ENCODE peak calls at places on chromosomes 6 and 20, in eight cellular contexts. M, J, P, T, N, S, H and C are unnamed samples. For H3K4me1, the result is how much of the 10 kb centered on the place peaks cover.

GRCh38 chr6:85388531-85388930 is 61.4 kb upstream of the NT5E start:
- DNase-seq in P (no peak), S (no peak), T (no peak), N (no peak), J (no peak), M (no peak), H (no peak), C (no peak)

GRCh38 chr20:22414354-22414753 is 170.0 kb downstream of the FOXA2 start:
- DNase-seq in N (no peak), S (no peak), T (no peak), M (no peak), H (no peak), P (no peak), J (no peak), C (no peak)

GRCh38 chr6:155779421-155779820 is 323.8 kb upstream of the NOX3 start:
- DNase-seq in T (no peak), J (no peak), M (no peak), N (no peak), P (no peak), S (no peak), H (no peak), C (no peak)

GRCh38 chr20:12617076-12617475 is 391.7 kb upstream of the SPTLC3 start:
- DNase-seq in J (no peak), P (no peak), S (no peak), T (no peak), M (no peak), N (no peak), H (no peak), C (no peak)

GRCh38 chr6:14807130-14807529 is 438.7 kb upstream of the JARID2 start:
- DNase-seq in T (no peak), H (no peak), M (no peak), P (no peak), N (no peak), S (no peak), J (no peak), C (no peak)

GRCh38 chr20:58388882-58389323 is at the start of gene VAPB:
- DNase-seq in H (peak), N (peak), M (peak), J (peak), T (peak), S (peak), P (peak), C (peak)

GRCh38 chr6:17907467-17908229 is 79.8 kb downstream of the KIF13A start:
- DNase-seq in H (peak), J (peak), N (peak), T (peak), P (peak), M (peak), S (peak), C (peak)

GRCh38 chr20:32837157-32837556 is 17.4 kb downstream of the MAPRE1 start:
- DNase-seq in J (no peak), T (no peak), S (no peak), M (no peak), P (no peak), H (no peak), N (no peak), C (no peak)

GRCh38 chr6:17721671-17722070 is 14.9 kb upstream of the NUP153 start:
- DNase-seq in M (no peak), H (no peak), S (no peak), N (no peak), T (no peak), J (no peak), P (no peak), C (no peak)

GRCh38 chr6:77762386-77762785 is 109.5 kb downstream of the MEI4 start:
- DNase-seq in N (no peak), J (no peak), T (no peak), S (no peak), M (no peak), P (no peak), H (no peak), C (no peak)

GRCh38 chr6:77764364-77764763 is 111.5 kb downstream of the MEI4 start:
- DNase-seq in S (no peak), N (no peak), J (no peak), M (no peak), T (no peak), H (no peak), P (no peak), C (no peak)

DNA sequence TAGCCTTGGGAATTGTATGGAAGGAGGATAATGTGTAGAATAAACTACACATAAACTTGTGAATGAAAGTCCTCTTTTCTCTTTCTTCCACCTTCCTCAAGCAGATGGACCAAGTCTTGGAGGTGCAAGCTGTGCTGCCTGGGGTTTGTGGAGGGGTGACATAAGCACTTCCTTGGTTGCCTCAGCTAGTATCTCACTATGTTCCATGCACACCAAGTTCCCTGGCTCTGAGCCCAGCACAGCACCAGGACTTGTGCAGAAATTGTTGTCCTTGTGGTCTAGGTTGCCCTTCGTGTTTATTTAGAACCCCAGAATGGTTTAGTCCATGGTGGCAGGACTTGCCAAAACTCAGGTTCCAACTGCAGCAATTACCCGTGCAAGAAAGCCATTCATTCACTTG is 110.3 kb downstream of the MEI4 start:
- DNase-seq in T (no peak), N (no peak), M (no peak), J (no peak), P (no peak), S (no peak), H (peak), C (peak)
- H3K4me1 ChIP-seq in T (under half), N (under half), M (under half), J (under half), P (under half), S (under half), H (under half), C (under half)

GRCh38 chr20:47773381-47773786 is 11.9 kb downstream of the SULF2 start:
- DNase-seq in T (no peak), N (no peak), S (no peak), P (no peak), M (peak), H (no peak), J (no peak), C (peak)

GRCh38 chr20:47775039-47775438 is 10.2 kb downstream of the SULF2 start:
- DNase-seq in J (no peak), T (no peak), S (no peak), P (no peak), M (no peak), N (no peak), H (no peak), C (no peak)

GRCh38 chr20:47776639-47777038 is 8.6 kb downstream of the SULF2 start:
- DNase-seq in P (no peak), T (no peak), J (no peak), S (no peak), H (no peak), M (no peak), N (no peak), C (no peak)

GRCh38 chr20:47777220-47777619 is 8.1 kb downstream of the SULF2 start:
- DNase-seq in P (no peak), S (no peak), M (no peak), T (no peak), N (no peak), J (no peak), H (no peak), C (no peak)

GRCh38 chr20:47774081-47774777 is 11.1 kb downstream of the SULF2 start:
- DNase-seq in T (no peak), P (no peak), H (no peak), S (no peak), N (no peak), M (peak), J (no peak), C (no peak)
- TF ChIP-seq POLR2A in T (no peak), P (no peak), H (no peak), S (no peak), N (no peak), M (no peak), J (no peak), C (no peak)

DNA sequence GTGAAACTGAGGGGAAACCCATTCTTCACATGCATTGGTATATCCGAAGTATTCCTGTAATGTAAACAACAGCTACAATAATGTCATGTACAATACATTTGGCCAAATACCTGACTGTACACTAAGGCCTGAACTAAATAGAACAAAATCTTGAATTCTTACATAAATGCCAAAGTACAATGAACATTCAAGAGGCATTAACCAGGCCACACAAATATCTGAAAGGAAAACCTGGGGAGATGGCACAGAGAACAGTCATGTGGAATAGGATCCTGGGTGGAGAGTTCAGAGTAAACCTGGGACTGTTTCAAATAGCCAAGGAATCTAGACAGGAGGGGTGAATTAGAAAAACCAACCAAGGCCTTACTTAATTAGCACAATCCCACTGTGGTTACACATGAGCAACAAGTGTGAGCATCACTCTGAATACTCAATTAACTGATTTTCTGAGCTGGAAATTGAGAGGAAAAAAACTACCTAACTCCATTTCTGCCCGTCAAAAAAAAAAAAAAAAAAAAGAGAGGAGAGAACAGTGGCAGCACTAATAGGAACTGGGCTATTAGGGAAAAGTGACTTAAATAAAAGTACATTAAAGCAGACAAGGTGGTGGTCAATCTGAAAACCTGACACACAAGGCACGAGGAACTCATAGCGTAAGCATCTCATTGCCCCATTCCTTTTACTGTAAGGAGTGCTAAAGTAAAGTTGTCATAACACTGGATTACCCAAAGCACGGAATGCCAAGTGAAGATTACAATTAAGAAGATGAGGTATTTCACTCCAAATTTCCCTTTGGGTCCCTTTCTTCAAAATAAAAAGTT is 10.9 kb downstream of the SNX5 start:
- DNase-seq in J (no peak), S (no peak), M (no peak), P (peak), H (no peak), N (no peak), T (no peak), C (no peak)
- H3K4me1 ChIP-seq in J (under half), S (half or more), M (under half), P (under half), H (half or more), N (half or more), T (half or more), C (under half)

DNA sequence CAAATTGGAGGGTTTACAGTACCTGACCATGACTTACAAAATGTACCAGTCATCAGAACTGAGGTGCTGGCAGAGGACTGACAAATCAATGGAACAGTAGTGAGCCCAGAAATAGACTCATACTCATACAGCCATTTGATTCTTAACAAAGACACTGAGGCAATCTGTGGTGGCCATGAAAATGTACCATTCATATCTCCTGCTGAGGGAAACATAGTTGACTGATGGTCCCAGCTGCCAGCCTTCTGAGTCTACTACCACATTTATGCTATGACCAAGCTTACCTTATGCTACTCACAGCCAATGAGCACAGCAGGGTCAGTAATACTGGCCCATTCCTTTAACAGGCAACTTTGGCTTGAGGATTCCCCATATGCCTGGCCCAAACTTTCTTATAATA is 88.6 kb downstream of the WASF1 start:
- DNase-seq in P (no peak), J (no peak), S (no peak), M (no peak), N (no peak), T (no peak), H (no peak), C (no peak)
- TF ChIP-seq POLR2A in P (no peak), J (no peak), S (no peak), M (no peak), N (no peak), T (no peak), H (no peak), C (no peak)

GRCh38 chr6:158826819-158827501 is 7.8 kb upstream of the EZR start:
- DNase-seq in T (no peak), J (no peak), M (no peak), S (no peak), N (no peak), P (no peak), H (no peak), C (no peak)

GRCh38 chr6:158831571-158831970 is 12.4 kb upstream of the EZR start:
- DNase-seq in S (no peak), M (no peak), H (no peak), P (no peak), J (no peak), T (no peak), N (no peak), C (no peak)

GRCh38 chr6:158825951-158826306 is 6.8 kb upstream of the EZR start:
- DNase-seq in P (peak), M (peak), J (no peak), H (no peak), N (peak), S (no peak), T (no peak), C (peak)

GRCh38 chr6:158830736-158831135 is 11.6 kb upstream of the EZR start:
- DNase-seq in P (no peak), H (no peak), S (no peak), N (no peak), T (no peak), M (no peak), J (no peak), C (no peak)

GRCh38 chr6:158828807-158829206 is 9.6 kb upstream of the EZR start:
- DNase-seq in N (no peak), H (no peak), M (no peak), P (no peak), S (no peak), T (no peak), J (no peak), C (no peak)
- H3K4me1 ChIP-seq in N (under half), H (under half), M (under half), P (under half), S (under half), T (under half), J (under half), C (under half)

GRCh38 chr20:18567739-18568091 is 483 bp downstream of the SMIM26 start:
- DNase-seq in J (no peak), M (no peak), N (no peak), S (peak), T (no peak), H (no peak), P (no peak), C (no peak)

GRCh38 chr20:18571009-18571408 is 3.8 kb downstream of the SMIM26 start:
- DNase-seq in S (no peak), H (no peak), N (no peak), M (no peak), J (no peak), P (no peak), T (no peak), C (no peak)

GRCh38 chr20:18571578-18571977 is 4.3 kb downstream of the SMIM26 start:
- DNase-seq in J (no peak), M (no peak), P (no peak), S (no peak), T (no peak), N (no peak), H (no peak), C (no peak)

GRCh38 chr20:18566892-18567738 is at the start of gene SMIM26:
- DNase-seq in T (peak), S (peak), P (peak), N (peak), J (peak), H (peak), M (peak), C (peak)
- TF ChIP-seq POLR2A in T (peak), S (peak), P (peak), N (no peak), J (no peak), H (peak), M (no peak), C (no peak)

DNA sequence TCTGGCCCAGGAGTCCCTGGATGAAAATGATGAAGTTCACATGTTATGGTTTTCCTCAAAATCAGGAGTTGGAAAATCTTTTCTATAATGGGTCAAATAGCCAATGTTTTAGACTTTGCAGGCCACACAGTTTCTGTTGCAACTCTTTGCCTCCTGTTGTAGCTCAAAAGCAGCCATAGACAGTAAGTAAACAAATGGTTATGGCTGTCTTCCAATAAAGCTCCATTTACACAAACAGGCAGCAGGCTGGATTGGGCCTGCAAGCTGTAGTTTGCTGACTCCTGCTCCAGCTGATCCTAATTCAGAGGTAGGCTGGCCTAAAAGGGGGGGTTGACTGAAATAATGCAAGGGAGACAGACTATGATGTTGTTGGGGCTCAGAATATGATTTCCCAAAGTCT is 33.0 kb downstream of the METTL24 start:
- DNase-seq in M (no peak), H (peak), J (no peak), P (peak), S (no peak), T (no peak), N (peak), C (no peak)
- H3K4me1 ChIP-seq in M (under half), H (under half), J (under half), P (under half), S (under half), T (half or more), N (under half), C (under half)

DNA sequence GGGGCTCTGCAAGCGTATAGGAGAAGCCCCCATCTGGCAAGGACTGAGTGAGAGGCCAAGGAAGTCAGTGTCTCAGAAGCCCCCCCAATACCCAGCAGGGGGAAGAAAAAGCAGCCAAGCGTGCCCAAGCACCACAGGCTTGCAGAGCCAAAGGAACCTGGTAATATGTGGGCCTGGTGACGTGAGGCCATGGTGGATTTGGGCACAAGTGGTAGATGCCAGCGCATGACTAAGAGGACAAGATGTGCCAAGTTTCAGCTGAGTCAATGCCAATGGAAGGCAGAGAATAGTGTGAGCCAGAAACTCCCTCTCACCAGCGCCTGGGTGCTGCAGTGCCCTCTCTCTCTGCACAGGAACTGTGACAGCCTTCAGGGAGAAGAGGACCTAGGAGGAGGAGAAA is 110.0 kb downstream of the QRSL1 start:
- DNase-seq in J (peak), P (no peak), H (peak), S (peak), M (peak), N (peak), T (no peak), C (peak)
- TF ChIP-seq POLR2A in J (no peak), P (no peak), H (peak), S (no peak), M (no peak), N (no peak), T (no peak), C (no peak)

DNA sequence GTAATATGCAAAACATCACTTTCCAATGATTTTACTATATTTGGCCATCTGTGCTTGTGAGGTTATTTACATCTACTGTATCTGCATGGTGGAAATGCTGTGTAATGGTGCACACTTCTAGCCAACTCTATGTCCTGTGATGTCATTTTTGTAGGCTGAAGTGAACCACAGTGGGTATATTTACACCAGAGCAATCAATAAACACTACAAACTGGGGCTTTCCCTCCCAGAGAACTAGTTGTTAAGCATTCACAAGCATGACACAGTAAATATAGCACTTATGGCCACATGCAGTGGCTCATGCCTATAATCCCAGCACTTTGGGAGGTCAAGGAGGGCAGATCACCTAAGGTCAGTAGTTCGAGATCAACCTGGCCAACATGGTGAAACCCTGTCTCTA is 4.9 kb downstream of the SLC22A2 start:
- DNase-seq in J (no peak), H (no peak), M (no peak), T (no peak), N (no peak), S (no peak), P (no peak), C (no peak)
- H3K4me1 ChIP-seq in J (under half), H (under half), M (under half), T (under half), N (under half), S (half or more), P (under half), C (under half)